ENCODE peak calls at places on chromosomes 5 and 9, in five cellular contexts. U is transverse colon; M is HCT116; G is lower lobe of right lung; Z is CD4-positive, alpha-beta T cell. Y is an unnamed sample.

GRCh38 chr5:169091396-169091980 is 209.5 kb downstream of the SLIT3 start:
- DNase-seq in U (no peak), M (no peak), G (no peak), Z (no peak), Y (no peak)

GRCh38 chr5:135471726-135472125 is 19.6 kb upstream of the TIFAB start:
- DNase-seq in U (no peak), M (no peak), G (no peak), Z (no peak), Y (no peak)

GRCh38 chr9:114898741-114899140 is 31.6 kb downstream of the TNFSF8 start:
- DNase-seq in U (peak), M (no peak), G (peak), Z (peak), Y (no peak)

GRCh38 chr5:170000155-170000554 is 19.9 kb upstream of the INSYN2B start:
- DNase-seq in U (no peak), M (no peak), G (no peak), Z (no peak), Y (no peak)

GRCh38 chr5:143174714-143175398 is 228.6 kb downstream of the NR3C1 start:
- DNase-seq in U (no peak), M (no peak), G (no peak), Z (no peak), Y (no peak)

GRCh38 chr5:137629646-137630045 is 106.2 kb downstream of the KLHL3 start:
- DNase-seq in U (no peak), M (peak), G (no peak), Z (no peak), Y (no peak)

GRCh38 chr5:56207537-56207936 is 25.6 kb downstream of the ANKRD55 start:
- DNase-seq in U (no peak), M (no peak), G (no peak), Z (no peak), Y (no peak)

GRCh38 chr5:109750407-109750806 is 60.7 kb downstream of the MAN2A1 start:
- DNase-seq in U (no peak), M (no peak), G (no peak), Z (no peak), Y (no peak)

GRCh38 chr5:180644825-180645608 is 4.4 kb downstream of the FLT4 start:
- DNase-seq in U (peak), M (no peak), G (no peak), Z (no peak), Y (no peak)

GRCh38 chr5:177600458-177601018 is 606 bp downstream of the B4GALT7 start:
- DNase-seq in U (no peak), M (no peak), G (no peak), Z (no peak), Y (no peak)

GRCh38 chr9:78218890-78219289 is 17.0 kb upstream of the CEP78 start:
- DNase-seq in U (no peak), M (no peak), G (no peak), Z (no peak), Y (no peak)

GRCh38 chr9:136903041-136903554 is 16.8 kb downstream of the TRAF2 start:
- DNase-seq in U (no peak), M (no peak), G (no peak), Z (no peak), Y (no peak)

GRCh38 chr5:177369050-177369912 is 11.6 kb downstream of the RGS14 start:
- DNase-seq in U (no peak), M (no peak), G (no peak), Z (no peak), Y (no peak)

GRCh38 chr9:99222416-99223280 is 566 bp downstream of the SEC61B start:
- DNase-seq in U (no peak), M (no peak), G (no peak), Z (no peak), Y (no peak)

GRCh38 chr5:143635146-143635752 is 176.7 kb upstream of the HMHB1 start:
- DNase-seq in U (no peak), M (no peak), G (no peak), Z (no peak), Y (no peak)

GRCh38 chr5:107424461-107424860 is 246.3 kb downstream of the EFNA5 start:
- DNase-seq in U (no peak), M (no peak), G (no peak), Z (no peak), Y (no peak)

GRCh38 chr5:173793677-173794570 is 94.2 kb upstream of the CPEB4 start:
- DNase-seq in U (peak), M (no peak), G (peak), Z (no peak), Y (no peak)

GRCh38 chr9:31542384-31543055 is 841.9 kb upstream of the ACO1 start:
- DNase-seq in U (peak), M (no peak), G (no peak), Z (no peak), Y (no peak)

GRCh38 chr9:89149726-89150125 is 28.9 kb downstream of the SHC3 start:
- DNase-seq in U (no peak), M (no peak), G (no peak), Z (no peak), Y (no peak)

GRCh38 chr9:27572566-27572917 is 739 bp downstream of the C9orf72 start:
- DNase-seq in U (peak), M (no peak), G (no peak), Z (peak), Y (no peak)

GRCh38 chr5:78757269-78758053 is 108.9 kb upstream of the LHFPL2 start:
- DNase-seq in U (no peak), M (no peak), G (no peak), Z (no peak), Y (no peak)

GRCh38 chr5:98765815-98766214 is 7.6 kb upstream of the RGMB start:
- DNase-seq in U (no peak), M (no peak), G (no peak), Z (no peak), Y (no peak)

GRCh38 chr5:14306415-14306814 is 163.3 kb downstream of the TRIO start:
- DNase-seq in U (no peak), M (no peak), G (no peak), Z (no peak), Y (no peak)

GRCh38 chr5:40521108-40521785 is 158.5 kb upstream of the PTGER4 start:
- DNase-seq in U (no peak), M (no peak), G (no peak), Z (no peak), Y (no peak)

GRCh38 chr5:50874985-50875330 is 208.5 kb downstream of the PARP8 start:
- DNase-seq in U (no peak), M (no peak), G (no peak), Z (no peak), Y (no peak)

GRCh38 chr5:50873594-50874276 is 207.3 kb downstream of the PARP8 start:
- DNase-seq in U (no peak), M (no peak), G (no peak), Z (no peak), Y (no peak)

GRCh38 chr5:50874277-50874984 is 208.0 kb downstream of the PARP8 start:
- DNase-seq in U (no peak), M (no peak), G (no peak), Z (no peak), Y (no peak)
- TF ChIP-seq CTCF in U (no peak), M (no peak), G (no peak), Z (no peak), Y (no peak)

DNA sequence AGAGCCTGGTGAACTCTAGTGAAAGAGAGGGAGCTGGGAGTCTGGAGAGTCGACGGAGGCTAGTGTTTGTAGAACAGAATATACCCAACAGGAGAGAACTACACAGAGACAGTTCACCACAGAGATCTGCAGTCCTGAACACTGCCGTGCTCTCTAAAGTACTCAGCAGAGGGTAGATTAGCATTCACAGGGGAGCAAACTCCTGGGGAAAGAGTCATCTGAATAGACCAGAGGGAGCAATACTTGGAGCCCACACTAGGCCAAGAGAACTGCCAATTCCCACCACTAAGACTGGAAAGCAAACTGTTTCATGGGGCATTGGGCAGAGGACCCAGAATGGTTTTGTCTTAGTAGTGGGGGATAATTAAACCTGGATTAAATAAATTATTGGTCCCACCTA is 235.6 kb downstream of the EDIL3 start:
- DNase-seq in U (no peak), M (no peak), G (no peak), Z (no peak), Y (no peak)
- TF ChIP-seq CTCF in U (no peak), M (no peak), G (no peak), Z (no peak), Y (no peak)

DNA sequence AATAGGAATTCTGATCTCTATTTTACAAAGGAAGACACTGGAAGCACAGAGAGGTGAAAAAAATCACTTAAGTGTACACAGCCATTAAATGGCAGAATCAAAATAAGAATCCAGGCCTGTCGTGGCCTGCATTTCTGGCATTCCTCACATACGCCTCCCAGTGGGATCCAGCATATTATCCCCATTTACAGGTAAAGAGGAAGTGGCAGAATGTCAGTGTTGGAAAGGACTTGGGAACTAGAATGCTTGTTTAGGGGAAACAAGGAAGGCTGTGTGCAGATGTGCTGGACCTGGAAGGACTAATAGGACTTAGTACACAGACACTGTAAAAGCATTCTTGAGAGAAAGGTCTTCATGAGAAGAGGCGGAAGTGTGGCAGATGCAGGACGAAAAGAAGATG is 241.8 kb downstream of the TRIM32 start:
- DNase-seq in U (no peak), M (no peak), G (no peak), Z (no peak), Y (no peak)
- TF ChIP-seq CTCF in U (no peak), M (no peak), G (no peak), Z (no peak), Y (no peak)

DNA sequence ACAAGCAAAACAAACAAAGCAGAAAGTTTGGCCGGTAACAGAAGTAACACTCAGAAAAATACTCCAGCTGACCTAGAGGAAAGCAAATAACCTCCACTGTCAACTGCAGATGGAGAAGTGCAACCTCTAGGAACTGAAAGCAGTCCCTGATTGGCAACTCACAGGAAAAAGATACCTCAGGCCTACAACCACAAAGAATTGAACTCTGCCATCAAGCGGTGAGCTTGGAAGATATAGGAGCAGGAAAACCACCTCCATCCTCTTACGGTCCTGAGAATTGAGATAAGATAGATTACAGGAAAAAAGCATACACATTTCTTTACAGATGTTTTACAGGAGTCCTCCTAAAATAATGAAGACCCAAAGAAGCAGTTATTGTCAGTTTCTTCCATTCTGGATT is 184.5 kb downstream of the PDZD2 start:
- DNase-seq in U (no peak), M (no peak), G (no peak), Z (no peak), Y (no peak)
- TF ChIP-seq CTCF in U (no peak), M (no peak), G (no peak), Z (no peak), Y (no peak)

GRCh38 chr9:130382636-130383349 is 62.0 kb upstream of the ASS1 start:
- DNase-seq in U (no peak), M (no peak), G (no peak), Z (no peak), Y (no peak)

GRCh38 chr9:130382086-130382485 is 62.7 kb upstream of the ASS1 start:
- DNase-seq in U (no peak), M (no peak), G (no peak), Z (no peak), Y (no peak)

GRCh38 chr9:130385257-130385656 is 59.5 kb upstream of the ASS1 start:
- DNase-seq in U (no peak), M (no peak), G (no peak), Z (no peak), Y (no peak)

GRCh38 chr9:130383350-130383715 is 61.4 kb upstream of the ASS1 start:
- DNase-seq in U (no peak), M (no peak), G (no peak), Z (no peak), Y (no peak)

DNA sequence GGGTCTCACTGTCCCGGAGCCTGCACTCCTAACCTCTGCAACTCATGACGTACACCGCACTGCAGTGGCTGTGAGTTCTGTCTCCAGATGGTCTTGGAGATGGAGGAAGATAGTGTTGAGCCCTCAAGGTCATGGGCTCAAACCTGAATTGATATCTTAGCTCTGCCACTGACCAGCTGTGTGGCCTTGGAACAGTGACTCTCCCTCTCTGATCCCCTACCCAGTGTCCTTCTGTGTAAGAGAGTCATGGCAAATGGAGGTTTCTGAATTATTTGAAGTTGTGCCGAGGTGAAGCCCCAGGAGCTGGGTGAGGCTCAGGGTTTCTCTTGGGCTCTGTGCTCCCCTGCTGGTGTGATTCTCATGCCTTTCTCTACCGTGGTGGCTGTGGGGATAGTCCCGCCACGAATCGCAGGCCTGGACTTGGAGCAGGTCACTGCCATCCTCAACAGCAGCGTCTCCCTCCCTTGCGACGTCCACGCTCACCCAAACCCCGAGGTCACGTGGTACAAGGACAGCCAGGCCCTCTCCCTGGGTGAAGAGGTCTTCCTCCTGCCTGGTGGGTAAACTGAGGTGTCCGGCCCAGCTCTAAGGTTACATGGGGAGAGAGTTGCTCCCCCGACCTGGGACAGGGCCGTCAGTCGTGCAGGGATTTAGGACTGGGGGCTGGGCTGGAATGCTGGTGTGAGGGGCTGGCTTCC is 60.6 kb upstream of the ASS1 start:
- DNase-seq in U (no peak), M (no peak), G (no peak), Z (no peak), Y (no peak)
- TF ChIP-seq CTCF in U (no peak), M (no peak), G (no peak), Z (no peak), Y (no peak)

GRCh38 chr5:127229185-127229889 is 61.3 kb upstream of the MEGF10 start:
- DNase-seq in U (peak), M (no peak), G (peak), Z (peak), Y (peak)
- TF ChIP-seq CTCF in U (no peak), M (no peak), G (peak), Z (no peak), Y (peak)

GRCh38 chr9:128276574-128277270 is 646 bp downstream of the SWI5 start:
- DNase-seq in U (no peak), M (no peak), G (no peak), Z (no peak), Y (no peak)
- TF ChIP-seq CTCF in U (no peak), M (no peak), G (no peak), Z (no peak), Y (no peak)

DNA sequence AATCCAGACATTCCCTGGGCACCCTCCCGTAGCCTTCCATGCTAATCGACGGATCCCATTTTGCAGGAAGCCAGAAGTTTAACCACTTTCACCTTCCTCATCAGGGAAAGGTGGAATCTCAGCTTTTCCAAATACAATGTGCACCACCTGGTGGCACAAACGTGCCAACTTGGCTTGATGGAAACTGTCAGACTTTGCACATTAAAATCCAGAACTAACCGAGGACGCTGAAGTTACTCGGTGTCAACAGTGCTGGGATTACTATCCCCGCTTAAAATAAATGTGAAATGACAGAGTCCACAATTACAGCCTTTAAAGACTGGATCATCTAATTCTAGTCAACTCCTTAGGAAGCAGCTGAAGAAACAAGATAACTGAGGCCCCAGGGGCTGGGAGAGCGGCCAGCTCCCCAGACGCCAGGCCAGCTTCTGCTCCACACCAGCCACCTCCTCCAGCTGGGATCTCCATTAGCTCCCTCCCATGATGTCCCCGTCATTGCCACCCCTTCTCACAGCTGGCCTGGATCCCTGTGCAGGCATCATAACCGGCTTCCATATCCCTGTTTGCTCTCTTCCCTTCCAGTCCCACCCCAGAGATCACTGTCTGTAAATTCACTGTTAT is 50.2 kb upstream of the RETREG1 start:
- DNase-seq in U (peak), M (no peak), G (no peak), Z (no peak), Y (no peak)
- TF ChIP-seq CTCF in U (peak), M (peak), G (peak), Z (peak), Y (peak)

Y was measured in progenitor cell of endocrine pancreas.